ENCODE peak calls at places on chromosome 22, in five cellular contexts. One of them, this sample, is unnamed. For H3K4me1, the result is how much of the 10 kb centered on the place peaks cover.

GRCh38 chr22:46881373-46882118 is 119.1 kb downstream of the TBC1D22A start:
- DNase-seq in effector memory CD4-positive, alpha-beta T cell: no peak
- DNase-seq in hepatocyte: no peak
- DNase-seq in CD4-positive, alpha-beta memory T cell: no peak
- DNase-seq in thyroid gland: peak
- DNase-seq in this sample: no peak

GRCh38 chr22:30301995-30302809 is 12.9 kb upstream of the CASTOR1 start:
- DNase-seq in effector memory CD4-positive, alpha-beta T cell: no peak
- DNase-seq in thyroid gland: no peak
- DNase-seq in CD4-positive, alpha-beta memory T cell: no peak
- DNase-seq in hepatocyte: peak
- DNase-seq in this sample: no peak

GRCh38 chr22:48320671-48321515 is 1506.8 kb downstream of the BRD1 start:
- DNase-seq in hepatocyte: no peak
- DNase-seq in CD4-positive, alpha-beta memory T cell: no peak
- DNase-seq in effector memory CD4-positive, alpha-beta T cell: no peak
- DNase-seq in thyroid gland: no peak
- DNase-seq in this sample: no peak

GRCh38 chr22:41308054-41308453 is 6.7 kb downstream of the ZC3H7B start:
- DNase-seq in effector memory CD4-positive, alpha-beta T cell: no peak
- DNase-seq in thyroid gland: no peak
- DNase-seq in hepatocyte: no peak
- DNase-seq in CD4-positive, alpha-beta memory T cell: no peak
- DNase-seq in this sample: no peak

GRCh38 chr22:46439111-46439510 is 98.3 kb downstream of the CELSR1 start:
- DNase-seq in effector memory CD4-positive, alpha-beta T cell: no peak
- DNase-seq in hepatocyte: no peak
- DNase-seq in thyroid gland: peak
- DNase-seq in CD4-positive, alpha-beta memory T cell: no peak
- DNase-seq in this sample: no peak

GRCh38 chr22:25741692-25742626 is at the start of gene MYO18B:
- DNase-seq in thyroid gland: no peak
- DNase-seq in CD4-positive, alpha-beta memory T cell: no peak
- DNase-seq in effector memory CD4-positive, alpha-beta T cell: no peak
- DNase-seq in hepatocyte: no peak
- DNase-seq in this sample: no peak

GRCh38 chr22:49961601-49962011 is 1.0 kb downstream of the PIM3 start:
- DNase-seq in thyroid gland: no peak
- DNase-seq in effector memory CD4-positive, alpha-beta T cell: no peak
- DNase-seq in hepatocyte: no peak
- DNase-seq in CD4-positive, alpha-beta memory T cell: no peak
- DNase-seq in this sample: no peak

GRCh38 chr22:32564170-32565001 is 89.8 kb downstream of the FBXO7 start:
- DNase-seq in effector memory CD4-positive, alpha-beta T cell: no peak
- DNase-seq in hepatocyte: no peak
- DNase-seq in thyroid gland: no peak
- DNase-seq in CD4-positive, alpha-beta memory T cell: no peak
- DNase-seq in this sample: no peak

GRCh38 chr22:24559471-24559870 is 3.7 kb downstream of the SNRPD3 start:
- DNase-seq in thyroid gland: no peak
- DNase-seq in hepatocyte: no peak
- DNase-seq in effector memory CD4-positive, alpha-beta T cell: no peak
- DNase-seq in CD4-positive, alpha-beta memory T cell: no peak
- DNase-seq in this sample: no peak

GRCh38 chr22:42180349-42180842 is 49.8 kb upstream of the CYP2D6 start:
- DNase-seq in hepatocyte: peak
- DNase-seq in thyroid gland: peak
- DNase-seq in CD4-positive, alpha-beta memory T cell: peak
- DNase-seq in effector memory CD4-positive, alpha-beta T cell: peak
- DNase-seq in this sample: peak

GRCh38 chr22:33568934-33569496 is 351.3 kb downstream of the LARGE1 start:
- DNase-seq in effector memory CD4-positive, alpha-beta T cell: no peak
- DNase-seq in CD4-positive, alpha-beta memory T cell: no peak
- DNase-seq in hepatocyte: no peak
- DNase-seq in thyroid gland: no peak
- DNase-seq in this sample: no peak

GRCh38 chr22:28933321-28933720 is 49.9 kb downstream of the ZNRF3 start:
- DNase-seq in effector memory CD4-positive, alpha-beta T cell: no peak
- DNase-seq in CD4-positive, alpha-beta memory T cell: no peak
- DNase-seq in hepatocyte: no peak
- DNase-seq in thyroid gland: no peak
- DNase-seq in this sample: no peak

GRCh38 chr22:27750866-27751265 is 50.7 kb downstream of the MN1 start:
- DNase-seq in CD4-positive, alpha-beta memory T cell: no peak
- DNase-seq in hepatocyte: no peak
- DNase-seq in effector memory CD4-positive, alpha-beta T cell: no peak
- DNase-seq in thyroid gland: no peak
- DNase-seq in this sample: no peak
- H3K4me1 ChIP-seq in CD4-positive, alpha-beta memory T cell: under half
- H3K4me1 ChIP-seq in hepatocyte: under half
- H3K4me1 ChIP-seq in effector memory CD4-positive, alpha-beta T cell: under half
- H3K4me1 ChIP-seq in thyroid gland: under half
- H3K4me1 ChIP-seq in this sample: under half

DNA sequence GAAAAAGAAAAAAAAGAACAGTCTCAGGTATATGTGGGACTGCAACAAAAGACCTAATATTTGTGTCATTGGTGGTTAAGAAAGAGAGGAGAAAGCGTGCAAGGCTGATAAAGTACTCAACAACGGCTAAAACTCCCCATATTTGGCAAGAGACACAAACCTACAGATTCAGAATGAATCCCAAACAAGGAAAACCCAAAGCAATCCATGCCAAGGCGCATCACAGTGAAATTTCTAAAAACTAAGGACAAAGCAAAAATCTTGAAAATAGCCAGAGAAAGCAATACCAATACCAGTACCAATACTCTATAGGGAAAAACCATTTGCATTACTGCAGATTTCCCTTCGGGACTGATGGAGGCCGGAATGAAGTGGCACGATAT is 32.4 kb upstream of the SEPTIN5 start:
- DNase-seq in hepatocyte: no peak
- DNase-seq in CD4-positive, alpha-beta memory T cell: no peak
- DNase-seq in effector memory CD4-positive, alpha-beta T cell: no peak
- DNase-seq in thyroid gland: no peak
- DNase-seq in this sample: no peak
- H3K4me1 ChIP-seq in hepatocyte: under half
- H3K4me1 ChIP-seq in CD4-positive, alpha-beta memory T cell: under half
- H3K4me1 ChIP-seq in effector memory CD4-positive, alpha-beta T cell: under half
- H3K4me1 ChIP-seq in thyroid gland: under half
- H3K4me1 ChIP-seq in this sample: under half

GRCh38 chr22:22201925-22202343 is 42.7 kb upstream of the VPREB1 start:
- DNase-seq in effector memory CD4-positive, alpha-beta T cell: no peak
- DNase-seq in hepatocyte: no peak
- DNase-seq in thyroid gland: no peak
- DNase-seq in CD4-positive, alpha-beta memory T cell: no peak
- DNase-seq in this sample: no peak

GRCh38 chr22:22200569-22201184 is 43.9 kb upstream of the VPREB1 start:
- DNase-seq in CD4-positive, alpha-beta memory T cell: no peak
- DNase-seq in effector memory CD4-positive, alpha-beta T cell: no peak
- DNase-seq in thyroid gland: no peak
- DNase-seq in hepatocyte: no peak
- DNase-seq in this sample: no peak

GRCh38 chr22:22199634-22200033 is 45.0 kb upstream of the VPREB1 start:
- DNase-seq in hepatocyte: no peak
- DNase-seq in effector memory CD4-positive, alpha-beta T cell: no peak
- DNase-seq in thyroid gland: no peak
- DNase-seq in CD4-positive, alpha-beta memory T cell: no peak
- DNase-seq in this sample: no peak

GRCh38 chr22:22201185-22201924 is 43.2 kb upstream of the VPREB1 start:
- DNase-seq in effector memory CD4-positive, alpha-beta T cell: peak
- DNase-seq in CD4-positive, alpha-beta memory T cell: no peak
- DNase-seq in hepatocyte: no peak
- DNase-seq in thyroid gland: no peak
- DNase-seq in this sample: peak

GRCh38 chr22:22203048-22203971 is 41.3 kb upstream of the VPREB1 start:
- DNase-seq in effector memory CD4-positive, alpha-beta T cell: no peak
- DNase-seq in CD4-positive, alpha-beta memory T cell: no peak
- DNase-seq in hepatocyte: no peak
- DNase-seq in thyroid gland: no peak
- DNase-seq in this sample: no peak
- H3K4me1 ChIP-seq in effector memory CD4-positive, alpha-beta T cell: under half
- H3K4me1 ChIP-seq in CD4-positive, alpha-beta memory T cell: under half
- H3K4me1 ChIP-seq in hepatocyte: under half
- H3K4me1 ChIP-seq in thyroid gland: under half
- H3K4me1 ChIP-seq in this sample: under half

DNA sequence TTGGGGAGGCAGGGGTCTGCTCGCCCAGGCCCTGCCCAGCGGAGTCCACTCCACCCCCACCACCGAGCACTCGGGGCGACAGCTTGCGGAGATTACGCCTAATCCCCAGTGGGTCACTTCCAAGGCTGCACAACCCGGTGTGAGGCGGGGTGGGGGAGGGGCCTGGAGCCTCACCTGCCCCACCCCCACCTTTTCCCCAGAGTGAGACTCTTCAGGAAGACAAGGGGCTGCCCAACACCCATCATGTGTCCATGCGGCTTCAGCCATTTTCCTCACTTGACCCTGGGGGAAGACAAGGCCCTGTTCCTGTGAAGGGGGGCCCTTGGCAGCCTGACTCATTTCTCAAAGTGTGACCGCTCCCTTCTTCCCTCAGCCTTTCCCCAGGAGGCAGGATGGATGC is 12.5 kb downstream of the SYNGR1 start:
- DNase-seq in thyroid gland: no peak
- DNase-seq in CD4-positive, alpha-beta memory T cell: no peak
- DNase-seq in effector memory CD4-positive, alpha-beta T cell: no peak
- DNase-seq in hepatocyte: no peak
- DNase-seq in this sample: no peak
- H3K4me1 ChIP-seq in thyroid gland: under half
- H3K4me1 ChIP-seq in CD4-positive, alpha-beta memory T cell: under half
- H3K4me1 ChIP-seq in effector memory CD4-positive, alpha-beta T cell: under half
- H3K4me1 ChIP-seq in hepatocyte: under half
- H3K4me1 ChIP-seq in this sample: under half

DNA sequence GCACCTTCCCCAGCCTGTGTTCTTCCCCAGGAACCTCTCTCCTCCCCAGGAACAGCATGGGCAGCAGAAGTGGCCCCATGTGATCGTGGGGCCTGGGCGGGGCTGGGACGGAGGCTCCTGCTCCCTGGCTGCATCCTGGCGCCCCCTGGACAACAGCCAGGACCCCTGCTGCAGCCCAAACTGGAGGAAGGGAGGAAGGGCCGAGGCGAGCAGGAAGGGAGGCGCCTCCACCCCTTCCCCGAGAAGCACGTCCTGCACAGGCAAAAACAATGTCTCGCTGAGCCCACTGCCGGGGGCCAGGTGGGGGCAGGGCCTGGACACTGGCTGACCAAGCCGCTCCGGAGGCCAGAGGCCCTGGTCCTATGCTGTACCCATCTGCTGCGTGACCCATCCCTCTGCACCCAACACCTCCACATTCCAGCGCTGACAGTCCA is 15.0 kb upstream of the MFNG start:
- DNase-seq in hepatocyte: no peak
- DNase-seq in CD4-positive, alpha-beta memory T cell: no peak
- DNase-seq in effector memory CD4-positive, alpha-beta T cell: no peak
- DNase-seq in thyroid gland: peak
- DNase-seq in this sample: no peak
- H3K4me1 ChIP-seq in hepatocyte: half or more
- H3K4me1 ChIP-seq in CD4-positive, alpha-beta memory T cell: under half
- H3K4me1 ChIP-seq in effector memory CD4-positive, alpha-beta T cell: under half
- H3K4me1 ChIP-seq in thyroid gland: under half
- H3K4me1 ChIP-seq in this sample: under half